ENCODE peak calls at places on chromosomes 6 and 20, in seven cellular contexts. A is stomach, F is EL, U is ovary, D is breast epithelium, Y is A549, O is cardiac fibroblast. H is an unnamed sample.

GRCh38 chr6:5962794-5963193 is 43.9 kb downstream of the NRN1 start:
- DNase-seq in O (no peak), F (no peak), A (no peak), D (no peak), Y (no peak), U (no peak), H (no peak)

GRCh38 chr20:8019998-8020247 is 362 bp upstream of the TMX4 start:
- DNase-seq in A (no peak), Y (no peak), U (no peak), D (no peak), O (no peak), F (no peak), H (no peak)

GRCh38 chr20:41750137-41750536 is 132.0 kb upstream of the CHD6 start:
- DNase-seq in F (no peak), O (no peak), D (no peak), U (no peak), Y (no peak), A (no peak), H (no peak)

GRCh38 chr6:11381801-11382513 is 149.5 kb upstream of the NEDD9 start:
- DNase-seq in F (no peak), Y (no peak), O (no peak), A (peak), D (no peak), U (no peak), H (no peak)

GRCh38 chr6:168367285-168367720 is 47.7 kb upstream of the DACT2 start:
- DNase-seq in O (no peak), Y (no peak), A (no peak), F (no peak), D (no peak), U (no peak), H (peak)

GRCh38 chr6:41576667-41577066 is 30.5 kb downstream of the FOXP4 start:
- DNase-seq in O (no peak), A (no peak), F (no peak), D (no peak), Y (no peak), U (no peak), H (no peak)

GRCh38 chr20:43528258-43528875 is 20.9 kb downstream of the L3MBTL1 start:
- DNase-seq in O (no peak), F (no peak), A (no peak), D (no peak), U (no peak), Y (no peak), H (no peak)

GRCh38 chr6:40722081-40722480 is 134.9 kb upstream of the LRFN2 start:
- DNase-seq in F (no peak), Y (no peak), U (no peak), D (no peak), A (no peak), O (no peak), H (no peak)

GRCh38 chr20:15005300-15005986 is 668.0 kb upstream of the FLRT3 start:
- DNase-seq in F (no peak), U (no peak), A (peak), O (peak), D (no peak), Y (no peak), H (no peak)

GRCh38 chr20:32018269-32019155 is 8.3 kb downstream of the CCM2L start:
- DNase-seq in Y (peak), F (peak), U (peak), O (no peak), D (peak), A (peak), H (peak)

GRCh38 chr6:161439093-161439492 is 165.2 kb upstream of the AGPAT4 start:
- DNase-seq in F (peak), A (no peak), Y (peak), D (peak), U (peak), O (peak), H (peak)

GRCh38 chr6:106609699-106610098 is 19.6 kb downstream of the RTN4IP1 start:
- DNase-seq in Y (peak), O (no peak), A (no peak), D (no peak), F (no peak), U (no peak), H (peak)

GRCh38 chr20:3614509-3614908 is 48.7 kb downstream of the GFRA4 start:
- DNase-seq in O (no peak), Y (no peak), U (no peak), D (no peak), F (no peak), A (no peak), H (no peak)

GRCh38 chr6:5287205-5287965 is 26.1 kb downstream of the FARS2 start:
- DNase-seq in U (no peak), O (peak), F (peak), Y (no peak), A (no peak), D (no peak), H (peak)

GRCh38 chr6:37988696-37989095 is 169.2 kb downstream of the ZFAND3 start:
- DNase-seq in F (peak), A (no peak), O (no peak), U (no peak), Y (no peak), D (no peak), H (no peak)

GRCh38 chr6:149012040-149012545 is 265.3 kb downstream of the UST start:
- DNase-seq in D (no peak), A (no peak), F (peak), Y (peak), O (peak), U (no peak), H (peak)

GRCh38 chr20:2967841-2968240 is 75.6 kb upstream of the GNRH2 start:
- DNase-seq in F (no peak), D (no peak), Y (no peak), U (no peak), A (no peak), O (no peak), H (no peak)

GRCh38 chr6:105793132-105793531 is 293.0 kb upstream of the PRDM1 start:
- DNase-seq in A (no peak), U (no peak), Y (peak), F (peak), O (no peak), D (no peak), H (peak)

GRCh38 chr20:57843941-57844625 is 134.3 kb upstream of the PMEPA1 start:
- DNase-seq in D (no peak), F (no peak), Y (no peak), O (no peak), U (no peak), A (no peak), H (no peak)

GRCh38 chr6:1940381-1940780 is 305.0 kb downstream of the GMDS start:
- DNase-seq in D (no peak), O (no peak), U (no peak), Y (no peak), F (no peak), A (no peak), H (no peak)

GRCh38 chr20:62770111-62770910 is 26.0 kb upstream of the MRGBP start:
- DNase-seq in F (no peak), Y (no peak), U (no peak), A (no peak), D (no peak), O (no peak), H (no peak)

H was measured in MCF 10A.